ENCODE peak calls at places on chromosomes 7 and 10, in nine cellular contexts. One of them, this sample, is unnamed.

GRCh38 chr7:55438765-55439525 is 73.8 kb downstream of the LANCL2 start:
- DNase-seq in central memory CD4-positive, alpha-beta T cell: no peak
- DNase-seq in T47D: no peak
- DNase-seq in activated CD8-positive, alpha-beta memory T cell treated with anti-CD3 and anti-CD28 coated beads for 24 hours: no peak
- DNase-seq in KBM-7: no peak
- DNase-seq in occipital lobe: no peak
- DNase-seq in CD4-positive, alpha-beta memory T cell: no peak
- DNase-seq in stimulated activated naive CD8-positive, alpha-beta T cell treated with anti-CD3 and anti-CD28 coated beads, Interleukin-15, amount 100 ng/mL, for 72 hours: no peak
- DNase-seq in neural progenitor cell: peak
- DNase-seq in this sample: no peak

GRCh38 chr10:104680467-104681401 is 39.6 kb downstream of the SORCS3 start:
- DNase-seq in central memory CD4-positive, alpha-beta T cell: no peak
- DNase-seq in T47D: no peak
- DNase-seq in activated CD8-positive, alpha-beta memory T cell treated with anti-CD3 and anti-CD28 coated beads for 24 hours: no peak
- DNase-seq in KBM-7: no peak
- DNase-seq in occipital lobe: peak
- DNase-seq in CD4-positive, alpha-beta memory T cell: no peak
- DNase-seq in stimulated activated naive CD8-positive, alpha-beta T cell treated with anti-CD3 and anti-CD28 coated beads, Interleukin-15, amount 100 ng/mL, for 72 hours: no peak
- DNase-seq in neural progenitor cell: peak
- DNase-seq in this sample: no peak

GRCh38 chr7:93053209-93053945 is 64.4 kb downstream of the SAMD9 start:
- DNase-seq in central memory CD4-positive, alpha-beta T cell: no peak
- DNase-seq in T47D: no peak
- DNase-seq in activated CD8-positive, alpha-beta memory T cell treated with anti-CD3 and anti-CD28 coated beads for 24 hours: no peak
- DNase-seq in KBM-7: peak
- DNase-seq in occipital lobe: no peak
- DNase-seq in CD4-positive, alpha-beta memory T cell: no peak
- DNase-seq in stimulated activated naive CD8-positive, alpha-beta T cell treated with anti-CD3 and anti-CD28 coated beads, Interleukin-15, amount 100 ng/mL, for 72 hours: no peak
- DNase-seq in neural progenitor cell: no peak
- DNase-seq in this sample: no peak

GRCh38 chr10:107740962-107741690 is 576.6 kb upstream of the SORCS1 start:
- DNase-seq in central memory CD4-positive, alpha-beta T cell: no peak
- DNase-seq in T47D: no peak
- DNase-seq in activated CD8-positive, alpha-beta memory T cell treated with anti-CD3 and anti-CD28 coated beads for 24 hours: no peak
- DNase-seq in KBM-7: no peak
- DNase-seq in occipital lobe: no peak
- DNase-seq in CD4-positive, alpha-beta memory T cell: no peak
- DNase-seq in stimulated activated naive CD8-positive, alpha-beta T cell treated with anti-CD3 and anti-CD28 coated beads, Interleukin-15, amount 100 ng/mL, for 72 hours: no peak
- DNase-seq in neural progenitor cell: no peak
- DNase-seq in this sample: no peak

GRCh38 chr10:69087600-69088470 is at the start of gene SRGN:
- DNase-seq in central memory CD4-positive, alpha-beta T cell: peak
- DNase-seq in T47D: peak
- DNase-seq in activated CD8-positive, alpha-beta memory T cell treated with anti-CD3 and anti-CD28 coated beads for 24 hours: peak
- DNase-seq in KBM-7: peak
- DNase-seq in occipital lobe: peak
- DNase-seq in CD4-positive, alpha-beta memory T cell: peak
- DNase-seq in stimulated activated naive CD8-positive, alpha-beta T cell treated with anti-CD3 and anti-CD28 coated beads, Interleukin-15, amount 100 ng/mL, for 72 hours: peak
- DNase-seq in neural progenitor cell: no peak
- DNase-seq in this sample: peak

GRCh38 chr7:50711271-50712175 is 71.2 kb downstream of the GRB10 start:
- DNase-seq in central memory CD4-positive, alpha-beta T cell: no peak
- DNase-seq in T47D: no peak
- DNase-seq in activated CD8-positive, alpha-beta memory T cell treated with anti-CD3 and anti-CD28 coated beads for 24 hours: no peak
- DNase-seq in KBM-7: no peak
- DNase-seq in occipital lobe: no peak
- DNase-seq in CD4-positive, alpha-beta memory T cell: no peak
- DNase-seq in stimulated activated naive CD8-positive, alpha-beta T cell treated with anti-CD3 and anti-CD28 coated beads, Interleukin-15, amount 100 ng/mL, for 72 hours: no peak
- DNase-seq in neural progenitor cell: no peak
- DNase-seq in this sample: no peak

GRCh38 chr10:101120884-101121660 is 10.0 kb upstream of the TLX1 start:
- DNase-seq in central memory CD4-positive, alpha-beta T cell: peak
- DNase-seq in T47D: no peak
- DNase-seq in activated CD8-positive, alpha-beta memory T cell treated with anti-CD3 and anti-CD28 coated beads for 24 hours: peak
- DNase-seq in KBM-7: no peak
- DNase-seq in occipital lobe: no peak
- DNase-seq in CD4-positive, alpha-beta memory T cell: peak
- DNase-seq in stimulated activated naive CD8-positive, alpha-beta T cell treated with anti-CD3 and anti-CD28 coated beads, Interleukin-15, amount 100 ng/mL, for 72 hours: peak
- DNase-seq in neural progenitor cell: no peak
- DNase-seq in this sample: no peak

GRCh38 chr10:51700228-51700835 is 937 bp upstream of the CSTF2T start:
- DNase-seq in central memory CD4-positive, alpha-beta T cell: no peak
- DNase-seq in T47D: no peak
- DNase-seq in activated CD8-positive, alpha-beta memory T cell treated with anti-CD3 and anti-CD28 coated beads for 24 hours: no peak
- DNase-seq in KBM-7: no peak
- DNase-seq in occipital lobe: no peak
- DNase-seq in CD4-positive, alpha-beta memory T cell: peak
- DNase-seq in stimulated activated naive CD8-positive, alpha-beta T cell treated with anti-CD3 and anti-CD28 coated beads, Interleukin-15, amount 100 ng/mL, for 72 hours: peak
- DNase-seq in neural progenitor cell: peak
- DNase-seq in this sample: no peak

GRCh38 chr7:130721486-130722277 is 12.3 kb downstream of the KLF14 start:
- DNase-seq in central memory CD4-positive, alpha-beta T cell: no peak
- DNase-seq in T47D: no peak
- DNase-seq in activated CD8-positive, alpha-beta memory T cell treated with anti-CD3 and anti-CD28 coated beads for 24 hours: no peak
- DNase-seq in KBM-7: peak
- DNase-seq in occipital lobe: peak
- DNase-seq in CD4-positive, alpha-beta memory T cell: no peak
- DNase-seq in stimulated activated naive CD8-positive, alpha-beta T cell treated with anti-CD3 and anti-CD28 coated beads, Interleukin-15, amount 100 ng/mL, for 72 hours: peak
- DNase-seq in neural progenitor cell: peak
- DNase-seq in this sample: peak

GRCh38 chr10:44036425-44036824 is 348.5 kb downstream of the CXCL12 start:
- DNase-seq in central memory CD4-positive, alpha-beta T cell: no peak
- DNase-seq in T47D: no peak
- DNase-seq in activated CD8-positive, alpha-beta memory T cell treated with anti-CD3 and anti-CD28 coated beads for 24 hours: no peak
- DNase-seq in KBM-7: no peak
- DNase-seq in occipital lobe: no peak
- DNase-seq in CD4-positive, alpha-beta memory T cell: no peak
- DNase-seq in stimulated activated naive CD8-positive, alpha-beta T cell treated with anti-CD3 and anti-CD28 coated beads, Interleukin-15, amount 100 ng/mL, for 72 hours: no peak
- DNase-seq in neural progenitor cell: no peak
- DNase-seq in this sample: no peak

GRCh38 chr7:115221484-115221883 is 299.6 kb downstream of the MDFIC start:
- DNase-seq in central memory CD4-positive, alpha-beta T cell: no peak
- DNase-seq in T47D: no peak
- DNase-seq in activated CD8-positive, alpha-beta memory T cell treated with anti-CD3 and anti-CD28 coated beads for 24 hours: no peak
- DNase-seq in KBM-7: no peak
- DNase-seq in occipital lobe: no peak
- DNase-seq in CD4-positive, alpha-beta memory T cell: no peak
- DNase-seq in stimulated activated naive CD8-positive, alpha-beta T cell treated with anti-CD3 and anti-CD28 coated beads, Interleukin-15, amount 100 ng/mL, for 72 hours: no peak
- DNase-seq in neural progenitor cell: no peak
- DNase-seq in this sample: no peak

GRCh38 chr10:131825150-131825907 is 75.5 kb upstream of the PPP2R2D start:
- DNase-seq in central memory CD4-positive, alpha-beta T cell: no peak
- DNase-seq in T47D: no peak
- DNase-seq in activated CD8-positive, alpha-beta memory T cell treated with anti-CD3 and anti-CD28 coated beads for 24 hours: no peak
- DNase-seq in KBM-7: no peak
- DNase-seq in occipital lobe: no peak
- DNase-seq in CD4-positive, alpha-beta memory T cell: no peak
- DNase-seq in stimulated activated naive CD8-positive, alpha-beta T cell treated with anti-CD3 and anti-CD28 coated beads, Interleukin-15, amount 100 ng/mL, for 72 hours: no peak
- DNase-seq in neural progenitor cell: peak
- DNase-seq in this sample: no peak

GRCh38 chr7:30134011-30134410 is 775 bp upstream of the MTURN start:
- DNase-seq in central memory CD4-positive, alpha-beta T cell: no peak
- DNase-seq in T47D: no peak
- DNase-seq in activated CD8-positive, alpha-beta memory T cell treated with anti-CD3 and anti-CD28 coated beads for 24 hours: no peak
- DNase-seq in KBM-7: no peak
- DNase-seq in occipital lobe: no peak
- DNase-seq in CD4-positive, alpha-beta memory T cell: no peak
- DNase-seq in stimulated activated naive CD8-positive, alpha-beta T cell treated with anti-CD3 and anti-CD28 coated beads, Interleukin-15, amount 100 ng/mL, for 72 hours: no peak
- DNase-seq in neural progenitor cell: no peak
- DNase-seq in this sample: no peak

GRCh38 chr7:42792841-42793240 is 119.0 kb downstream of the C7orf25 start:
- DNase-seq in central memory CD4-positive, alpha-beta T cell: no peak
- DNase-seq in T47D: no peak
- DNase-seq in activated CD8-positive, alpha-beta memory T cell treated with anti-CD3 and anti-CD28 coated beads for 24 hours: no peak
- DNase-seq in KBM-7: no peak
- DNase-seq in occipital lobe: no peak
- DNase-seq in CD4-positive, alpha-beta memory T cell: no peak
- DNase-seq in stimulated activated naive CD8-positive, alpha-beta T cell treated with anti-CD3 and anti-CD28 coated beads, Interleukin-15, amount 100 ng/mL, for 72 hours: no peak
- DNase-seq in neural progenitor cell: no peak
- DNase-seq in this sample: no peak

GRCh38 chr10:73906524-73907447 is 4.1 kb upstream of the PLAU start:
- DNase-seq in central memory CD4-positive, alpha-beta T cell: no peak
- DNase-seq in T47D: no peak
- DNase-seq in activated CD8-positive, alpha-beta memory T cell treated with anti-CD3 and anti-CD28 coated beads for 24 hours: no peak
- DNase-seq in KBM-7: peak
- DNase-seq in occipital lobe: no peak
- DNase-seq in CD4-positive, alpha-beta memory T cell: no peak
- DNase-seq in stimulated activated naive CD8-positive, alpha-beta T cell treated with anti-CD3 and anti-CD28 coated beads, Interleukin-15, amount 100 ng/mL, for 72 hours: no peak
- DNase-seq in neural progenitor cell: peak
- DNase-seq in this sample: peak

GRCh38 chr7:155276800-155277375 is 20.8 kb upstream of the INSIG1 start:
- DNase-seq in central memory CD4-positive, alpha-beta T cell: no peak
- DNase-seq in T47D: no peak
- DNase-seq in activated CD8-positive, alpha-beta memory T cell treated with anti-CD3 and anti-CD28 coated beads for 24 hours: no peak
- DNase-seq in KBM-7: no peak
- DNase-seq in occipital lobe: no peak
- DNase-seq in CD4-positive, alpha-beta memory T cell: no peak
- DNase-seq in stimulated activated naive CD8-positive, alpha-beta T cell treated with anti-CD3 and anti-CD28 coated beads, Interleukin-15, amount 100 ng/mL, for 72 hours: no peak
- DNase-seq in neural progenitor cell: no peak
- DNase-seq in this sample: no peak

GRCh38 chr7:82789883-82790609 is 346.5 kb upstream of the CACNA2D1 start:
- DNase-seq in central memory CD4-positive, alpha-beta T cell: no peak
- DNase-seq in T47D: no peak
- DNase-seq in activated CD8-positive, alpha-beta memory T cell treated with anti-CD3 and anti-CD28 coated beads for 24 hours: no peak
- DNase-seq in KBM-7: no peak
- DNase-seq in occipital lobe: no peak
- DNase-seq in CD4-positive, alpha-beta memory T cell: no peak
- DNase-seq in stimulated activated naive CD8-positive, alpha-beta T cell treated with anti-CD3 and anti-CD28 coated beads, Interleukin-15, amount 100 ng/mL, for 72 hours: no peak
- DNase-seq in neural progenitor cell: no peak
- DNase-seq in this sample: no peak

GRCh38 chr7:29622335-29623265 is 59.0 kb downstream of the PRR15 start:
- DNase-seq in central memory CD4-positive, alpha-beta T cell: no peak
- DNase-seq in T47D: no peak
- DNase-seq in activated CD8-positive, alpha-beta memory T cell treated with anti-CD3 and anti-CD28 coated beads for 24 hours: no peak
- DNase-seq in KBM-7: no peak
- DNase-seq in occipital lobe: no peak
- DNase-seq in CD4-positive, alpha-beta memory T cell: no peak
- DNase-seq in stimulated activated naive CD8-positive, alpha-beta T cell treated with anti-CD3 and anti-CD28 coated beads, Interleukin-15, amount 100 ng/mL, for 72 hours: no peak
- DNase-seq in neural progenitor cell: no peak
- DNase-seq in this sample: peak

GRCh38 chr10:29794776-29795635 is 160.2 kb upstream of the SVIL start:
- DNase-seq in central memory CD4-positive, alpha-beta T cell: no peak
- DNase-seq in T47D: no peak
- DNase-seq in activated CD8-positive, alpha-beta memory T cell treated with anti-CD3 and anti-CD28 coated beads for 24 hours: no peak
- DNase-seq in KBM-7: no peak
- DNase-seq in occipital lobe: no peak
- DNase-seq in CD4-positive, alpha-beta memory T cell: no peak
- DNase-seq in stimulated activated naive CD8-positive, alpha-beta T cell treated with anti-CD3 and anti-CD28 coated beads, Interleukin-15, amount 100 ng/mL, for 72 hours: no peak
- DNase-seq in neural progenitor cell: no peak
- DNase-seq in this sample: no peak